ENCODE peak calls at places on chromosomes 7 and 10, in five cellular contexts. Y is esophagus squamous epithelium, R is tibial artery, F is IMR-90, D is HCT116. V is an unnamed sample.
A peak's percentile ranks its signal among the peaks of the same experiment; 100 is the strongest.

GRCh38 chr10:76036962-76037361 is 605.5 kb downstream of the LRMDA start:
- DNase-seq in Y (no peak), D (no peak), R (no peak), F (no peak), V (no peak)

GRCh38 chr7:3033136-3033535 is 10.5 kb downstream of the CARD11 start:
- DNase-seq in F (no peak), R (no peak), D (no peak), Y (no peak), V (no peak)

GRCh38 chr10:48496831-48497792 is 107.8 kb downstream of the ARHGAP22 start:
- DNase-seq in F (peak; percentile 78), Y (no peak), D (no peak), R (no peak), V (no peak)

GRCh38 chr7:26760499-26760898 is 103.9 kb downstream of the SKAP2 start:
- DNase-seq in D (no peak), Y (no peak), R (no peak), F (no peak), V (no peak)

GRCh38 chr10:31887850-31888249 is 40.8 kb downstream of the ARHGAP12 start:
- DNase-seq in Y (no peak), R (no peak), D (no peak), F (no peak), V (no peak)

GRCh38 chr7:135659159-135659837 is 3.0 kb upstream of the STMP1 start:
- DNase-seq in Y (no peak), D (no peak), R (no peak), F (peak; percentile 39), V (no peak)

GRCh38 chr7:132152490-132152889 is 423.8 kb downstream of the PLXNA4 start:
- DNase-seq in F (no peak), R (no peak), Y (no peak), D (no peak), V (no peak)

GRCh38 chr7:130875265-130875741 is 141.3 kb upstream of the KLF14 start:
- DNase-seq in F (peak; percentile 44), Y (no peak), R (no peak), D (no peak), V (peak; percentile 57)

GRCh38 chr10:102267748-102268147 is 22.4 kb downstream of the GBF1 start:
- DNase-seq in D (no peak), R (no peak), F (peak; percentile 83), Y (no peak), V (no peak)

GRCh38 chr7:1936531-1937251 is 266.6 kb downstream of the ELFN1 start:
- DNase-seq in D (no peak), R (no peak), Y (no peak), F (no peak), V (no peak)

GRCh38 chr10:61153766-61154165 is 209.8 kb upstream of the RHOBTB1 start:
- DNase-seq in R (no peak), D (no peak), Y (no peak), F (no peak), V (no peak)

GRCh38 chr10:129758591-129759021 is 205.5 kb downstream of the EBF3 start:
- DNase-seq in F (no peak), Y (no peak), R (no peak), D (no peak), V (no peak)

GRCh38 chr10:29357962-29358635 is 69.2 kb downstream of the LYZL1 start:
- DNase-seq in F (no peak), D (no peak), Y (no peak), R (no peak), V (no peak)

GRCh38 chr10:27100800-27101347 is 580 bp upstream of the ANKRD26 start:
- DNase-seq in Y (no peak), F (no peak), R (no peak), D (no peak), V (no peak)

GRCh38 chr7:136857573-136857972 is 10.9 kb upstream of the CHRM2 start:
- DNase-seq in F (peak; percentile 57), R (no peak), Y (no peak), D (no peak), V (no peak)

GRCh38 chr7:108368466-108368865 is 87.8 kb downstream of the NRCAM start:
- DNase-seq in R (no peak), Y (no peak), F (no peak), D (no peak), V (no peak)

GRCh38 chr7:44964831-44965440 is 13.9 kb downstream of the MYO1G start:
- DNase-seq in Y (no peak), D (no peak), F (no peak), R (no peak), V (no peak)

GRCh38 chr7:25858562-25859411 is 293.2 kb upstream of the NFE2L3 start:
- DNase-seq in R (no peak), D (no peak), Y (no peak), F (no peak), V (no peak)

GRCh38 chr10:75773139-75773801 is 341.8 kb downstream of the LRMDA start:
- DNase-seq in R (peak; percentile 43), F (peak; percentile 8), D (no peak), Y (no peak), V (no peak)

GRCh38 chr7:101300465-101301376 is 20.9 kb downstream of the IFT22 start:
- DNase-seq in Y (no peak), D (no peak), F (no peak), R (no peak), V (no peak)

GRCh38 chr7:16431646-16432424 is 10.5 kb upstream of the CRPPA start:
- DNase-seq in Y (no peak), F (no peak), R (no peak), D (peak; percentile 54), V (peak; percentile 29)

GRCh38 chr10:89609730-89610393 is 35.2 kb downstream of the PANK1 start:
- DNase-seq in Y (no peak), D (no peak), F (no peak), R (no peak), V (no peak)

GRCh38 chr7:17709599-17709998 is 230.7 kb downstream of the SNX13 start:
- DNase-seq in R (no peak), Y (no peak), F (no peak), D (no peak), V (no peak)

GRCh38 chr10:75238182-75239180 is 2.7 kb upstream of the COMTD1 start:
- DNase-seq in R (no peak), Y (no peak), D (no peak), F (no peak), V (no peak)

GRCh38 chr10:132143162-132143561 is 43.6 kb upstream of the DPYSL4 start:
- DNase-seq in D (no peak), R (no peak), Y (no peak), F (no peak), V (no peak)

GRCh38 chr10:30028006-30028441 is 31.4 kb downstream of the JCAD start:
- DNase-seq in D (no peak), F (no peak), R (peak; percentile 55), Y (no peak), V (no peak)

GRCh38 chr7:55314967-55315366 is 50.2 kb upstream of the LANCL2 start:
- DNase-seq in D (no peak), Y (no peak), F (no peak), R (no peak), V (no peak)

GRCh38 chr10:80491251-80492102 is 37.4 kb downstream of the TSPAN14 start:
- DNase-seq in F (no peak), D (no peak), R (peak; percentile 60), Y (no peak), V (no peak)

GRCh38 chr10:12504628-12505027 is 155.3 kb downstream of the CAMK1D start:
- DNase-seq in R (no peak), Y (no peak), F (no peak), D (no peak), V (no peak)

GRCh38 chr10:114544045-114544659 is 113.9 kb downstream of the ABLIM1 start:
- DNase-seq in F (no peak), D (no peak), R (no peak), Y (peak; percentile 30), V (no peak)

GRCh38 chr7:123041085-123041484 is 45.6 kb upstream of the TAS2R16 start:
- DNase-seq in F (no peak), D (no peak), R (no peak), Y (no peak), V (no peak)

GRCh38 chr10:95337761-95338160 is 47.0 kb upstream of the PDLIM1 start:
- DNase-seq in F (no peak), Y (no peak), D (no peak), R (no peak), V (no peak)

GRCh38 chr7:100865971-100866720 is 1.0 kb upstream of the TRIP6 start:
- DNase-seq in Y (no peak), D (peak; percentile 55), R (peak; percentile 79), F (no peak), V (no peak)

GRCh38 chr10:29525762-29526161 is 109.0 kb downstream of the SVIL start:
- DNase-seq in R (no peak), D (no peak), Y (no peak), F (no peak), V (no peak)

GRCh38 chr10:113665806-113666354 is 2.0 kb upstream of the NRAP start:
- DNase-seq in F (peak; percentile 93), D (no peak), Y (no peak), R (peak; percentile 34), V (no peak)

GRCh38 chr10:118047363-118047719 is 600 bp upstream of the RAB11FIP2 start:
- DNase-seq in D (no peak), Y (no peak), F (no peak), R (peak; percentile 27), V (no peak)

GRCh38 chr10:33460461-33461294 is 126.2 kb upstream of the NRP1 start:
- DNase-seq in F (peak; percentile 72), R (peak; percentile 70), Y (no peak), D (no peak), V (no peak)

GRCh38 chr10:63720072-63720537 is 198.9 kb downstream of the REEP3 start:
- DNase-seq in F (peak; percentile 45), D (peak; percentile 62), Y (no peak), R (peak; percentile 47), V (no peak)

DNA sequence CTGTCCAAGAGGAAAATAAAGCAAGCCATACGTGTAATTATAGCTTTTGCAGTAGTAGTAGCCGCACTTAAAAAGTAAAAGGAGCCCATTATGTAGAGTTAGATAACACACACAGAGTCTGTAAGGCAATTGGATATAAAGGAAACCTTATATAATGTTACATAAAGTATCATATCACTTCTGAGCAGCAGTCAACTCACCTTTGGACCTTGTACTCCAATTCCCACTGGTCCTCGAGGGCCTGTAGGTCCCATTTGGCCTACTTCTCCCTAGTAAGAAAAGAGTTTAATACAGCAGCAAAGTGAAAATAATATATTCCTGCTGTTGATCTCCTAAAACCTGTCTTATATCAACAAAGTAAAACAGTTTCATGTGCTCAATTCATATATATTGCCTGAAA is 83.6 kb downstream of the COL28A1 start:
- DNase-seq in R (no peak), Y (no peak), F (no peak), D (no peak), V (no peak)
- H3K27ac ChIP-seq in R (no peak overlapping the region), Y (no peak overlapping the region), F (no peak overlapping the region), D (no peak overlapping the region), V (no peak overlapping the region)

GRCh38 chr7:154903083-154903731 is 99.7 kb downstream of the PAXIP1 start:
- DNase-seq in Y (no peak), D (no peak), R (no peak), F (no peak), V (no peak)
- H3K36me3 ChIP-seq in Y (no peaks in the 10 kb centered on the region), D (no peaks in the 10 kb centered on the region), R (no peaks in the 10 kb centered on the region), F (no peaks in the 10 kb centered on the region), V (no peaks in the 10 kb centered on the region)

GRCh38 chr10:96339956-96340904 is 18.6 kb downstream of the OPALIN start:
- DNase-seq in Y (no peak), R (peak; percentile 30), F (peak; percentile 70), D (peak; percentile 53), V (no peak)
- H3K27ac ChIP-seq in Y (no peak overlapping the region), R (no peak overlapping the region), F (no peak overlapping the region), D (no peak overlapping the region), V (no peak overlapping the region)

GRCh38 chr10:110510086-110510485 is 12.4 kb downstream of the DUSP5 start:
- DNase-seq in D (no peak), Y (no peak), F (no peak), R (no peak), V (no peak)
- H3K36me3 ChIP-seq in D (peaks cover 53% of the 10 kb centered on the region), Y (peaks cover 64% of the 10 kb centered on the region), F (peaks cover 61% of the 10 kb centered on the region), R (peaks cover 32% of the 10 kb centered on the region), V (peaks cover 11% of the 10 kb centered on the region)

V was measured in iPS DF 6.9.